ENCODE peak calls at places on chromosomes 5 and 9, in four cellular contexts. U is K562, O is HepG2, Y is GM12891. A is an unnamed sample.

GRCh38 chr5:143142596-143143435 is 260.7 kb downstream of the NR3C1 start:
- DNase-seq in U (no peak), O (no peak), Y (no peak), A (no peak)

GRCh38 chr5:160961761-160962160 is 109.8 kb upstream of the ATP10B start:
- DNase-seq in U (no peak), O (no peak), Y (no peak), A (no peak)

GRCh38 chr5:23483090-23483489 is 24.3 kb upstream of the PRDM9 start:
- DNase-seq in U (no peak), O (no peak), Y (no peak), A (no peak)

GRCh38 chr5:153425914-153426313 is 64.6 kb upstream of the GRIA1 start:
- DNase-seq in U (peak), O (no peak), Y (no peak), A (no peak)

GRCh38 chr9:16725066-16725465 is 145.4 kb downstream of the BNC2 start:
- DNase-seq in U (no peak), O (no peak), Y (no peak), A (no peak)

GRCh38 chr9:76880210-76880609 is 25.7 kb downstream of the PRUNE2 start:
- DNase-seq in U (no peak), O (no peak), Y (no peak), A (no peak)

GRCh38 chr9:10875752-10876151 is 262.9 kb upstream of the PTPRD start:
- DNase-seq in U (no peak), O (no peak), Y (no peak), A (no peak)

GRCh38 chr5:154985126-154985525 is 28.4 kb upstream of the KIF4B start:
- DNase-seq in U (no peak), O (no peak), Y (no peak), A (no peak)

GRCh38 chr5:4734348-4734747 is 405.8 kb upstream of the ADAMTS16 start:
- DNase-seq in U (no peak), O (no peak), Y (no peak), A (no peak)

GRCh38 chr5:79202076-79202475 is 33.9 kb upstream of the JMY start:
- DNase-seq in U (no peak), O (no peak), Y (no peak), A (no peak)

DNA sequence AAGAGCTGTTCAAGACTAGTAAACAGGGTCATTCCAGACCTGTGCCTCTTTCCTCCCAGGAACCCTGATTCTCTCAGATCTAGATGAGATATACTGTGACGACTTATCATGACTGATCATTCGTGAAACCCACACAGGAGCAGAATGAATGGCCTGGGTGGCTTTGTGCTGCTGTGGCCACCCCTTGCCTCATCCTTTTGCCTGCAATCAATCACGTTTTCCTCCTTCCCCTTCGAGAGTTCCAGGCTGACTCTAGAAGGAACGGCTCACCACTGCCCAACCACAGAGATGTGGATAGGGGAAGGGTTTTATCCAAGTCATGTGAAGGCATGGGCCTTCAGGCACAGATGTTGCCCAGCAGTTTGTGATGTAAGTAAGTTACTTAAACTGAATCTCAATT is 5.8 kb downstream of the ANXA6 start:
- DNase-seq in U (no peak), O (no peak), Y (no peak), A (no peak)
- TF ChIP-seq TAF1 in U (no peak), O (no peak), Y (no peak), A (no peak)

GRCh38 chr9:126915281-126915816 is 767 bp downstream of the RALGPS1 start:
- DNase-seq in U (peak), O (no peak), Y (peak), A (peak)
- TF ChIP-seq POLR2A in U (no peak), O (no peak), Y (no peak), A (no peak)

GRCh38 chr5:82277613-82277986 is 554 bp downstream of the RPS23 start:
- DNase-seq in U (no peak), O (no peak), Y (no peak), A (no peak)

GRCh38 chr5:82276800-82277612 is 1.1 kb downstream of the RPS23 start:
- DNase-seq in U (no peak), O (no peak), Y (no peak), A (no peak)

GRCh38 chr5:82272957-82273356 is 5.2 kb downstream of the RPS23 start:
- DNase-seq in U (no peak), O (no peak), Y (no peak), A (no peak)

GRCh38 chr5:82274343-82275266 is 3.5 kb downstream of the RPS23 start:
- DNase-seq in U (peak), O (no peak), Y (no peak), A (no peak)

GRCh38 chr5:82275267-82275664 is 2.9 kb downstream of the RPS23 start:
- DNase-seq in U (no peak), O (no peak), Y (no peak), A (no peak)
- TF ChIP-seq POLR2AphosphoS5 in U (no peak), O (peak), Y (peak), A (no peak)

DNA sequence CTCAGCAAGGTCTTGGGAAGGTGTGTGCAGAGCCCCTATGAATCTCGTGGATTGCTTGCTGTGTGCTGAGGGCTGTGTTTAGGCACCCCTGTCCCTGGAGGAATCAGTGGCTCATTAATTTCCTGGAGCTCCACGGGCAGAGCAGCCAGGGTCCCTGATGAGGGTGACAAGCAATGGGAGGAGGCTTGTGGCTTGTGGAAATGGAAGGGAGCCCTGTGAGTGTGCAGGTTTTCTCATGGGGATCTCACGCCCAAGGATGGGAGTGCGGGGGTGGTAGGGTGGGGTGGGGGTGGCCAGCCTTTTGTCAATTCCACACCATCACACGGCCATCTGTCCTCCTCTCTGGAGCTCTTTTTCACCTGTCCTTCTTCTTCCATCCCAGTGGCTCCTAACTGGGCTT is 25.3 kb downstream of the PHF2 start:
- DNase-seq in U (no peak), O (no peak), Y (no peak), A (no peak)
- TF ChIP-seq TAF1 in U (no peak), O (no peak), Y (no peak), A (no peak)

GRCh38 chr9:135582541-135582940 is 21.0 kb downstream of the PAEP start:
- DNase-seq in U (no peak), O (no peak), Y (no peak), A (no peak)

GRCh38 chr9:135584371-135584770 is 22.8 kb downstream of the PAEP start:
- DNase-seq in U (no peak), O (no peak), Y (no peak), A (no peak)

GRCh38 chr9:135583686-135584011 is 22.1 kb downstream of the PAEP start:
- DNase-seq in U (no peak), O (no peak), Y (no peak), A (no peak)

GRCh38 chr9:135581636-135582426 is 20.3 kb downstream of the PAEP start:
- DNase-seq in U (no peak), O (no peak), Y (no peak), A (no peak)

DNA sequence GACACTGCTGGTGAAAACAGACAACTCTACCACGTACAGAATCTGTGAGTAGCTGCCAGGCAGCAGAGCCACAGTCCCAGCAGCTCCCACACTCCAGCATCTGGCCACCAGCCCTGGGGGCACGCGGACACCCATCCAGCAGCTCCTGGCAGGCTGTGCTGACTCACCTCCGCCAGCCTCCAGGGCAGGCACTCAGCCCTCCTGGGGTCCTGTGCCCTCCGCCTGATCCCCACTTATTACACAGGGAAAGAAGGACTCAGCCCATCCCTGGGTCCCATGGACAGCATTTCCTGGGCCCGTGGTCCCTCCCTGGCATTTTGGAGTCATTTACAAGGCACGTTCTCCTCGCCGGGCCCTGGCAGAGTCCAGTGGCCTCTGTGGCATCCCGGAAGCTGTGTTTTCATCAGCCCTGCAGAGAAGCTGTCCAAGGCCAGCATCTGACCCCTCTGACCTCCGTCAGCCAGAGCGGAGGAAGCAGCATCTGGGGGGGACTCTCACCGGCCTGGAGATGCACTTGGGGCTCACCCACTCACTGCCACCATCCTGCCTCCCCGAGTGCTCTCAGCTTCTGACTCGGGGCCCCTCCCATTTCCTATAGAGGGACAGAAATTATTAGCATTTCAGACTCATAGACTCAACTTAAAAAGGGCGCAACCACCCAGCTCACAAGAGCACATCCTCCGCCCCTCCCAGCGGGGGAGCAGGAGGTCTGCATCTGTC is 21.6 kb downstream of the PAEP start:
- DNase-seq in U (no peak), O (no peak), Y (no peak), A (no peak)
- TF ChIP-seq POLR2A in U (no peak), O (no peak), Y (no peak), A (no peak)

GRCh38 chr5:110909950-110910349 is 161.6 kb upstream of the TSLP start:
- DNase-seq in U (no peak), O (no peak), Y (no peak), A (no peak)
- TF ChIP-seq POLR2AphosphoS5 in U (no peak), O (no peak), Y (no peak), A (no peak)

GRCh38 chr9:114271556-114272510 is 51.1 kb upstream of the ORM1 start:
- DNase-seq in U (no peak), O (peak), Y (no peak), A (no peak)
- TF ChIP-seq TAF1 in U (no peak), O (no peak), Y (no peak), A (no peak)

GRCh38 chr9:32552172-32552872 is at the start of the genes SMIM27 and TOPORS:
- DNase-seq in U (peak), O (peak), Y (peak), A (peak)
- TF ChIP-seq POLR2A in U (peak), O (peak), Y (peak), A (peak)